ENCODE peak calls at places on chromosomes 11 and 22, in four cellular contexts. One of them, this sample, is unnamed.

GRCh38 chr11:6387811-6388599 is 2.3 kb upstream of the SMPD1 start:
- DNase-seq in progenitor cell of endocrine pancreas: no peak
- DNase-seq in heart right ventricle: no peak
- DNase-seq in PC-9: no peak
- DNase-seq in this sample: peak; percentile 11

GRCh38 chr11:110174645-110175310 is 81.6 kb downstream of the ZC3H12C start:
- DNase-seq in progenitor cell of endocrine pancreas: no peak
- DNase-seq in heart right ventricle: no peak
- DNase-seq in PC-9: no peak
- DNase-seq in this sample: no peak

GRCh38 chr22:29146771-29147170 is 58.9 kb upstream of the EMID1 start:
- DNase-seq in progenitor cell of endocrine pancreas: no peak
- DNase-seq in heart right ventricle: no peak
- DNase-seq in PC-9: no peak
- DNase-seq in this sample: no peak

GRCh38 chr11:75214411-75214821 is 26.2 kb upstream of the TPBGL start:
- DNase-seq in progenitor cell of endocrine pancreas: peak; percentile 87
- DNase-seq in heart right ventricle: peak; percentile 72
- DNase-seq in PC-9: peak; percentile 66
- DNase-seq in this sample: peak; percentile 85

GRCh38 chr11:101441747-101442146 is 142.1 kb downstream of the TRPC6 start:
- DNase-seq in progenitor cell of endocrine pancreas: no peak
- DNase-seq in heart right ventricle: peak; percentile 39
- DNase-seq in PC-9: no peak
- DNase-seq in this sample: peak; percentile 30

GRCh38 chr11:32704775-32705174 is 89.7 kb downstream of the CCDC73 start:
- DNase-seq in progenitor cell of endocrine pancreas: no peak
- DNase-seq in heart right ventricle: no peak
- DNase-seq in PC-9: no peak
- DNase-seq in this sample: no peak

GRCh38 chr11:6606471-6607189 is 3.1 kb downstream of the ILK start:
- DNase-seq in progenitor cell of endocrine pancreas: peak; percentile 79
- DNase-seq in heart right ventricle: peak; percentile 90
- DNase-seq in PC-9: peak; percentile 78
- DNase-seq in this sample: peak; percentile 95

GRCh38 chr11:25423436-25424184 is 908.3 kb upstream of the ANO3 start:
- DNase-seq in progenitor cell of endocrine pancreas: no peak
- DNase-seq in heart right ventricle: no peak
- DNase-seq in PC-9: peak; percentile 2
- DNase-seq in this sample: no peak

GRCh38 chr22:42884616-42885375 is 27.7 kb upstream of the ARFGAP3 start:
- DNase-seq in progenitor cell of endocrine pancreas: no peak
- DNase-seq in heart right ventricle: no peak
- DNase-seq in PC-9: no peak
- DNase-seq in this sample: no peak

GRCh38 chr22:33921576-33922181 is 1.4 kb upstream of the LARGE1 start:
- DNase-seq in progenitor cell of endocrine pancreas: peak; percentile 76
- DNase-seq in heart right ventricle: peak; percentile 70
- DNase-seq in PC-9: peak; percentile 29
- DNase-seq in this sample: peak; percentile 42

GRCh38 chr11:113577356-113578163 is 102.4 kb upstream of the DRD2 start:
- DNase-seq in progenitor cell of endocrine pancreas: no peak
- DNase-seq in heart right ventricle: no peak
- DNase-seq in PC-9: peak; percentile 3
- DNase-seq in this sample: peak; percentile 40

GRCh38 chr11:93895106-93895862 is 44.9 kb upstream of the VSTM5 start:
- DNase-seq in progenitor cell of endocrine pancreas: no peak
- DNase-seq in heart right ventricle: no peak
- DNase-seq in PC-9: peak; percentile 18
- DNase-seq in this sample: peak; percentile 32

GRCh38 chr11:8870461-8871282 is 40.3 kb upstream of the AKIP1 start:
- DNase-seq in progenitor cell of endocrine pancreas: peak; percentile 38
- DNase-seq in heart right ventricle: peak; percentile 59
- DNase-seq in PC-9: peak; percentile 41
- DNase-seq in this sample: peak; percentile 65

GRCh38 chr11:2510626-2511402 is 66.0 kb downstream of the KCNQ1 start:
- DNase-seq in progenitor cell of endocrine pancreas: no peak
- DNase-seq in heart right ventricle: no peak
- DNase-seq in PC-9: no peak
- DNase-seq in this sample: no peak

GRCh38 chr22:30041881-30042280 is 38.4 kb upstream of the HORMAD2 start:
- DNase-seq in progenitor cell of endocrine pancreas: no peak
- DNase-seq in heart right ventricle: no peak
- DNase-seq in PC-9: no peak
- DNase-seq in this sample: no peak

GRCh38 chr22:41003041-41003440 is 51.9 kb downstream of the RBX1 start:
- DNase-seq in progenitor cell of endocrine pancreas: no peak
- DNase-seq in heart right ventricle: no peak
- DNase-seq in PC-9: peak; percentile 81
- DNase-seq in this sample: peak; percentile 74
- TF ChIP-seq CTCF in progenitor cell of endocrine pancreas: no peak
- TF ChIP-seq CTCF in heart right ventricle: no peak
- TF ChIP-seq CTCF in PC-9: no peak
- TF ChIP-seq CTCF in this sample: no peak

GRCh38 chr11:134742956-134743808 is 331.1 kb upstream of the B3GAT1 start:
- DNase-seq in progenitor cell of endocrine pancreas: no peak
- DNase-seq in heart right ventricle: no peak
- DNase-seq in PC-9: no peak
- DNase-seq in this sample: no peak
- TF ChIP-seq CTCF in progenitor cell of endocrine pancreas: no peak
- TF ChIP-seq CTCF in heart right ventricle: no peak
- TF ChIP-seq CTCF in PC-9: no peak
- TF ChIP-seq CTCF in this sample: no peak

GRCh38 chr11:69241075-69241740 is 52.7 kb upstream of the MYEOV start:
- DNase-seq in progenitor cell of endocrine pancreas: no peak
- DNase-seq in heart right ventricle: no peak
- DNase-seq in PC-9: no peak
- DNase-seq in this sample: no peak
- TF ChIP-seq CTCF in progenitor cell of endocrine pancreas: no peak
- TF ChIP-seq CTCF in heart right ventricle: no peak
- TF ChIP-seq CTCF in PC-9: peak; percentile 13
- TF ChIP-seq CTCF in this sample: no peak

DNA sequence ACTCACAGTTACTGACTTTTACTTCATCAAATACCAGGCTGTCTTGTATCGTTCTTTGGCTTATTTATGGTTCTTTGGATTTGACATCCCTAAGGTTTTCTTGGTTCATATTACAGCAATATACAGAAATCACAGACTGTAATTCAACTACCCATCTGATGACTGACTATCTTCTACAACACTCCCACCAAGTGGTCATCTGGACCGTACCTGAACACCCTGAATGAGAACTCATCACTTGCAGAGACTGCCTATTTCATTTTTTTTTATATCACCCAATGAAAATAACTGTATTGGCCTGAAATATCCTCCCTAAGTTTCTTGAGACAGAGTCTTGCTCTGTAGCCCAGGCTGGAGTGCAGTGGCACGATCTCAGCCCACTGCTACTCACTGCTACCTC is 9.5 kb upstream of the UPB1 start:
- DNase-seq in progenitor cell of endocrine pancreas: no peak
- DNase-seq in heart right ventricle: no peak
- DNase-seq in PC-9: no peak
- DNase-seq in this sample: no peak
- TF ChIP-seq CTCF in progenitor cell of endocrine pancreas: no peak
- TF ChIP-seq CTCF in heart right ventricle: peak; percentile 36
- TF ChIP-seq CTCF in PC-9: no peak
- TF ChIP-seq CTCF in this sample: no peak

GRCh38 chr11:73989156-73989555 is 6.5 kb upstream of the UCP2 start:
- DNase-seq in progenitor cell of endocrine pancreas: no peak
- DNase-seq in heart right ventricle: no peak
- DNase-seq in PC-9: no peak
- DNase-seq in this sample: no peak
- TF ChIP-seq CTCF in progenitor cell of endocrine pancreas: no peak
- TF ChIP-seq CTCF in heart right ventricle: no peak
- TF ChIP-seq CTCF in PC-9: peak; percentile 60
- TF ChIP-seq CTCF in this sample: no peak

This sample was measured in Calu3.